ENCODE peak calls at places on chromosomes 13 and 19, in ten cellular contexts. F is endothelial cell of umbilical vein; K is frontal cortex; E is EH; N is PC-9; D is mucosa of gallbladder; U is SK-N-SH; L is neuronal stem cell; S is HT-29; R is stimulated activated CD4-positive, alpha-beta T cell treated with anti-CD3 and anti-CD28 coated beads, Interleukin-2, amount 100 ng/mL, for 48 hours. M is an unnamed sample.

GRCh38 chr19:18660051-18660910 is 23.2 kb upstream of the CRTC1 start:
- DNase-seq in F (no peak), K (no peak), E (peak; percentile 76), N (peak; percentile 68), D (no peak), U (no peak), L (no peak), S (no peak), R (no peak), M (no peak)

GRCh38 chr13:74200081-74200480 is 65.9 kb upstream of the KLF12 start:
- DNase-seq in F (no peak), K (no peak), E (peak; percentile 88), N (no peak), D (no peak), U (no peak), L (no peak), S (no peak), R (no peak), M (no peak)

GRCh38 chr19:40716031-40716654 is 543 bp downstream of the COQ8B start:
- DNase-seq in F (peak; percentile 90), K (no peak), E (no peak), N (no peak), D (no peak), U (no peak), L (no peak), S (peak; percentile 89), R (peak; percentile 58), M (peak; percentile 99)

GRCh38 chr13:26589754-26590153 is 32.3 kb downstream of the WASF3 start:
- DNase-seq in F (peak; percentile 96), K (no peak), E (peak; percentile 39), N (no peak), D (no peak), U (no peak), L (no peak), S (no peak), R (no peak), M (no peak)

GRCh38 chr13:91154553-91154952 is 192.9 kb upstream of the MIR17HG start:
- DNase-seq in F (no peak), K (no peak), E (peak; percentile 36), N (no peak), D (no peak), U (no peak), L (no peak), S (no peak), R (no peak), M (no peak)

GRCh38 chr19:17743874-17744273 is 7.4 kb upstream of the FCHO1 start:
- DNase-seq in F (peak; percentile 40), K (no peak), E (peak; percentile 67), N (no peak), D (no peak), U (no peak), L (no peak), S (no peak), R (no peak), M (no peak)

GRCh38 chr19:3234800-3235199 is 10.3 kb downstream of the CELF5 start:
- DNase-seq in F (no peak), K (no peak), E (no peak), N (no peak), D (no peak), U (peak; percentile 52), L (no peak), S (no peak), R (peak; percentile 26), M (no peak)

GRCh38 chr19:29302002-29302928 is 89.3 kb upstream of the UQCRFS1 start:
- DNase-seq in F (no peak), K (no peak), E (no peak), N (no peak), D (no peak), U (no peak), L (no peak), S (no peak), R (no peak), M (no peak)

GRCh38 chr13:27500806-27501534 is 50.6 kb upstream of the MTIF3 start:
- DNase-seq in F (no peak), K (no peak), E (no peak), N (no peak), D (peak; percentile 28), U (no peak), L (no peak), S (no peak), R (no peak), M (no peak)

GRCh38 chr13:43268632-43269031 is 245.2 kb downstream of the DNAJC15 start:
- DNase-seq in F (no peak), K (no peak), E (no peak), N (no peak), D (no peak), U (no peak), L (no peak), S (peak; percentile 6), R (no peak), M (no peak)

GRCh38 chr19:35350591-35350990 is 2.9 kb downstream of the FFAR1 start:
- DNase-seq in F (no peak), K (no peak), E (no peak), N (no peak), D (no peak), U (no peak), L (no peak), S (no peak), R (no peak), M (no peak)

GRCh38 chr19:53947624-53948023 is 15.1 kb upstream of the CACNG8 start:
- DNase-seq in F (no peak), K (no peak), E (peak; percentile 4), N (no peak), D (no peak), U (peak; percentile 65), L (no peak), S (no peak), R (no peak), M (no peak)

GRCh38 chr13:106637519-106637918 is 69.6 kb upstream of the ARGLU1 start:
- DNase-seq in F (no peak), K (no peak), E (no peak), N (no peak), D (no peak), U (no peak), L (no peak), S (no peak), R (no peak), M (no peak)

GRCh38 chr13:114199961-114200672 is 21.1 kb downstream of the CFAP97D2 start:
- DNase-seq in F (no peak), K (no peak), E (peak; percentile 9), N (no peak), D (no peak), U (no peak), L (no peak), S (no peak), R (no peak), M (no peak)

GRCh38 chr19:39797083-39797482 is 18.4 kb downstream of the LEUTX start:
- DNase-seq in F (no peak), K (no peak), E (no peak), N (no peak), D (no peak), U (no peak), L (no peak), S (no peak), R (no peak), M (no peak)

GRCh38 chr19:16920816-16921529 is 32.2 kb downstream of the F2RL3 start:
- DNase-seq in F (no peak), K (no peak), E (peak; percentile 89), N (peak; percentile 80), D (no peak), U (no peak), L (no peak), S (no peak), R (no peak), M (peak; percentile 73)

GRCh38 chr13:51562011-51562671 is 22.1 kb upstream of the WDFY2 start:
- DNase-seq in F (no peak), K (no peak), E (no peak), N (no peak), D (no peak), U (no peak), L (no peak), S (no peak), R (no peak), M (no peak)

GRCh38 chr19:13840751-13841338 is 36.1 kb upstream of the NANOS3 start:
- DNase-seq in F (no peak), K (no peak), E (no peak), N (no peak), D (no peak), U (peak; percentile 40), L (no peak), S (peak; percentile 43), R (no peak), M (no peak)

GRCh38 chr13:110226051-110226562 is 80.8 kb downstream of the COL4A1 start:
- DNase-seq in F (peak; percentile 65), K (no peak), E (peak; percentile 76), N (no peak), D (no peak), U (no peak), L (no peak), S (no peak), R (no peak), M (no peak)

GRCh38 chr13:100958859-100959258 is 284.3 kb upstream of the TMTC4 start:
- DNase-seq in F (no peak), K (no peak), E (no peak), N (no peak), D (no peak), U (no peak), L (no peak), S (no peak), R (no peak), M (no peak)

GRCh38 chr19:48874309-48875135 is 2.3 kb downstream of the PPP1R15A start:
- DNase-seq in F (peak; percentile 69), K (no peak), E (peak; percentile 83), N (no peak), D (no peak), U (no peak), L (no peak), S (peak; percentile 61), R (no peak), M (peak; percentile 40)

GRCh38 chr13:43572601-43573360 is 214.0 kb downstream of the ENOX1 start:
- DNase-seq in F (no peak), K (no peak), E (peak; percentile 90), N (peak; percentile 19), D (no peak), U (no peak), L (no peak), S (no peak), R (no peak), M (peak; percentile 45)

GRCh38 chr19:19120308-19121156 is 17.7 kb downstream of the TMEM161A start:
- DNase-seq in F (peak; percentile 22), K (no peak), E (peak; percentile 69), N (no peak), D (peak; percentile 92), U (peak; percentile 81), L (peak; percentile 95), S (no peak), R (no peak), M (no peak)